ENCODE peak calls at places on chromosome 22, in seven cellular contexts. One of them, this sample, is unnamed.

GRCh38 chr22:39078329-39078728 is 1.3 kb downstream of the APOBEC3G start:
- DNase-seq in cardiac muscle cell: no peak
- DNase-seq in PC-3: no peak
- DNase-seq in IMR-90: no peak
- DNase-seq in CD4-positive, CD25-positive, alpha-beta regulatory T cell: no peak
- DNase-seq in tibial artery: no peak
- DNase-seq in MM.1S: no peak
- DNase-seq in this sample: no peak

GRCh38 chr22:24408630-24409029 is 18.8 kb upstream of the ADORA2A start:
- DNase-seq in IMR-90: no peak
- DNase-seq in MM.1S: no peak
- DNase-seq in cardiac muscle cell: no peak
- DNase-seq in CD4-positive, CD25-positive, alpha-beta regulatory T cell: no peak
- DNase-seq in PC-3: no peak
- DNase-seq in tibial artery: no peak
- DNase-seq in this sample: no peak

GRCh38 chr22:37862570-37863325 is 13.5 kb downstream of the EIF3L start:
- DNase-seq in tibial artery: no peak
- DNase-seq in PC-3: no peak
- DNase-seq in IMR-90: peak
- DNase-seq in MM.1S: no peak
- DNase-seq in cardiac muscle cell: no peak
- DNase-seq in CD4-positive, CD25-positive, alpha-beta regulatory T cell: no peak
- DNase-seq in this sample: no peak

GRCh38 chr22:29706493-29706892 is 13.3 kb upstream of the CABP7 start:
- DNase-seq in MM.1S: no peak
- DNase-seq in PC-3: no peak
- DNase-seq in CD4-positive, CD25-positive, alpha-beta regulatory T cell: no peak
- DNase-seq in cardiac muscle cell: no peak
- DNase-seq in IMR-90: no peak
- DNase-seq in tibial artery: no peak
- DNase-seq in this sample: no peak

GRCh38 chr22:38776086-38776485 is 17.9 kb downstream of the DNAL4 start:
- DNase-seq in MM.1S: no peak
- DNase-seq in CD4-positive, CD25-positive, alpha-beta regulatory T cell: no peak
- DNase-seq in IMR-90: no peak
- DNase-seq in PC-3: no peak
- DNase-seq in cardiac muscle cell: no peak
- DNase-seq in tibial artery: no peak
- DNase-seq in this sample: no peak

GRCh38 chr22:38401336-38402084 is 53.5 kb downstream of the KCNJ4 start:
- DNase-seq in cardiac muscle cell: no peak
- DNase-seq in CD4-positive, CD25-positive, alpha-beta regulatory T cell: no peak
- DNase-seq in PC-3: no peak
- DNase-seq in tibial artery: no peak
- DNase-seq in IMR-90: no peak
- DNase-seq in MM.1S: no peak
- DNase-seq in this sample: no peak

GRCh38 chr22:44146088-44146861 is 34.5 kb upstream of the PARVG start:
- DNase-seq in MM.1S: no peak
- DNase-seq in CD4-positive, CD25-positive, alpha-beta regulatory T cell: no peak
- DNase-seq in IMR-90: no peak
- DNase-seq in tibial artery: no peak
- DNase-seq in PC-3: no peak
- DNase-seq in cardiac muscle cell: no peak
- DNase-seq in this sample: no peak

GRCh38 chr22:17303840-17304779 is 65.2 kb upstream of the CECR2 start:
- DNase-seq in cardiac muscle cell: no peak
- DNase-seq in MM.1S: peak
- DNase-seq in CD4-positive, CD25-positive, alpha-beta regulatory T cell: peak
- DNase-seq in PC-3: no peak
- DNase-seq in IMR-90: no peak
- DNase-seq in tibial artery: no peak
- DNase-seq in this sample: no peak

GRCh38 chr22:40982482-40983385 is 31.6 kb downstream of the RBX1 start:
- DNase-seq in MM.1S: no peak
- DNase-seq in tibial artery: no peak
- DNase-seq in PC-3: no peak
- DNase-seq in CD4-positive, CD25-positive, alpha-beta regulatory T cell: no peak
- DNase-seq in cardiac muscle cell: peak
- DNase-seq in IMR-90: no peak
- DNase-seq in this sample: peak

GRCh38 chr22:49716441-49716840 is 111.2 kb downstream of the BRD1 start:
- DNase-seq in IMR-90: no peak
- DNase-seq in MM.1S: no peak
- DNase-seq in cardiac muscle cell: no peak
- DNase-seq in CD4-positive, CD25-positive, alpha-beta regulatory T cell: no peak
- DNase-seq in PC-3: no peak
- DNase-seq in tibial artery: no peak
- DNase-seq in this sample: no peak

GRCh38 chr22:50439314-50440250 is 35.3 kb downstream of the SBF1 start:
- DNase-seq in PC-3: no peak
- DNase-seq in IMR-90: no peak
- DNase-seq in tibial artery: no peak
- DNase-seq in cardiac muscle cell: no peak
- DNase-seq in CD4-positive, CD25-positive, alpha-beta regulatory T cell: no peak
- DNase-seq in MM.1S: no peak
- DNase-seq in this sample: no peak

GRCh38 chr22:24109649-24110048 is 71.6 kb upstream of the SUSD2 start:
- DNase-seq in cardiac muscle cell: no peak
- DNase-seq in IMR-90: no peak
- DNase-seq in MM.1S: no peak
- DNase-seq in tibial artery: no peak
- DNase-seq in CD4-positive, CD25-positive, alpha-beta regulatory T cell: no peak
- DNase-seq in PC-3: no peak
- DNase-seq in this sample: no peak

GRCh38 chr22:40721266-40721665 is 42.0 kb downstream of the MCHR1 start:
- DNase-seq in IMR-90: peak
- DNase-seq in MM.1S: no peak
- DNase-seq in PC-3: peak
- DNase-seq in cardiac muscle cell: peak
- DNase-seq in tibial artery: no peak
- DNase-seq in CD4-positive, CD25-positive, alpha-beta regulatory T cell: peak
- DNase-seq in this sample: no peak

GRCh38 chr22:50119169-50119767 is 29.5 kb downstream of the MOV10L1 start:
- DNase-seq in MM.1S: no peak
- DNase-seq in PC-3: no peak
- DNase-seq in IMR-90: no peak
- DNase-seq in CD4-positive, CD25-positive, alpha-beta regulatory T cell: no peak
- DNase-seq in tibial artery: no peak
- DNase-seq in cardiac muscle cell: no peak
- DNase-seq in this sample: no peak

GRCh38 chr22:24494182-24494534 is 974 bp upstream of the UPB1 start:
- DNase-seq in tibial artery: no peak
- DNase-seq in IMR-90: no peak
- DNase-seq in CD4-positive, CD25-positive, alpha-beta regulatory T cell: no peak
- DNase-seq in PC-3: no peak
- DNase-seq in cardiac muscle cell: no peak
- DNase-seq in MM.1S: no peak
- DNase-seq in this sample: no peak

GRCh38 chr22:40391417-40391816 is 21.0 kb downstream of the SGSM3 start:
- DNase-seq in IMR-90: peak
- DNase-seq in MM.1S: no peak
- DNase-seq in tibial artery: no peak
- DNase-seq in PC-3: no peak
- DNase-seq in cardiac muscle cell: no peak
- DNase-seq in CD4-positive, CD25-positive, alpha-beta regulatory T cell: no peak
- DNase-seq in this sample: no peak

GRCh38 chr22:32565002-32565339 is 90.4 kb downstream of the FBXO7 start:
- DNase-seq in tibial artery: no peak
- DNase-seq in IMR-90: no peak
- DNase-seq in MM.1S: no peak
- DNase-seq in cardiac muscle cell: no peak
- DNase-seq in PC-3: no peak
- DNase-seq in CD4-positive, CD25-positive, alpha-beta regulatory T cell: no peak
- DNase-seq in this sample: no peak

GRCh38 chr22:24875862-24876506 is 70.0 kb downstream of the SGSM1 start:
- DNase-seq in IMR-90: no peak
- DNase-seq in MM.1S: peak
- DNase-seq in cardiac muscle cell: peak
- DNase-seq in PC-3: peak
- DNase-seq in tibial artery: no peak
- DNase-seq in CD4-positive, CD25-positive, alpha-beta regulatory T cell: peak
- DNase-seq in this sample: no peak

GRCh38 chr22:50620861-50621490 is 7.0 kb downstream of the ARSA start:
- DNase-seq in CD4-positive, CD25-positive, alpha-beta regulatory T cell: peak
- DNase-seq in MM.1S: peak
- DNase-seq in PC-3: peak
- DNase-seq in IMR-90: no peak
- DNase-seq in cardiac muscle cell: no peak
- DNase-seq in tibial artery: no peak
- DNase-seq in this sample: peak

GRCh38 chr22:39954584-39955055 is 5.6 kb upstream of the TMA7B start:
- DNase-seq in PC-3: peak
- DNase-seq in MM.1S: no peak
- DNase-seq in tibial artery: no peak
- DNase-seq in CD4-positive, CD25-positive, alpha-beta regulatory T cell: peak
- DNase-seq in cardiac muscle cell: no peak
- DNase-seq in IMR-90: peak
- DNase-seq in this sample: no peak

GRCh38 chr22:17569971-17570511 is 6.7 kb downstream of the SLC25A18 start:
- DNase-seq in IMR-90: peak
- DNase-seq in cardiac muscle cell: peak
- DNase-seq in PC-3: peak
- DNase-seq in MM.1S: no peak
- DNase-seq in CD4-positive, CD25-positive, alpha-beta regulatory T cell: no peak
- DNase-seq in tibial artery: no peak
- DNase-seq in this sample: no peak

GRCh38 chr22:29503811-29504372 is 23.9 kb downstream of the NEFH start:
- DNase-seq in MM.1S: no peak
- DNase-seq in IMR-90: peak
- DNase-seq in cardiac muscle cell: peak
- DNase-seq in PC-3: peak
- DNase-seq in CD4-positive, CD25-positive, alpha-beta regulatory T cell: no peak
- DNase-seq in tibial artery: peak
- DNase-seq in this sample: no peak

GRCh38 chr22:24059121-24059520 is 48.0 kb downstream of the CABIN1 start:
- DNase-seq in IMR-90: peak
- DNase-seq in tibial artery: peak
- DNase-seq in PC-3: peak
- DNase-seq in CD4-positive, CD25-positive, alpha-beta regulatory T cell: no peak
- DNase-seq in cardiac muscle cell: no peak
- DNase-seq in MM.1S: no peak
- DNase-seq in this sample: no peak

GRCh38 chr22:26884921-26885320 is 227.5 kb downstream of the MIAT start:
- DNase-seq in PC-3: no peak
- DNase-seq in MM.1S: no peak
- DNase-seq in cardiac muscle cell: no peak
- DNase-seq in CD4-positive, CD25-positive, alpha-beta regulatory T cell: no peak
- DNase-seq in tibial artery: peak
- DNase-seq in IMR-90: no peak
- DNase-seq in this sample: no peak

GRCh38 chr22:29580200-29580810 is 608 bp downstream of the NIPSNAP1 start:
- DNase-seq in cardiac muscle cell: no peak
- DNase-seq in MM.1S: no peak
- DNase-seq in PC-3: no peak
- DNase-seq in tibial artery: no peak
- DNase-seq in CD4-positive, CD25-positive, alpha-beta regulatory T cell: peak
- DNase-seq in IMR-90: no peak
- DNase-seq in this sample: no peak

GRCh38 chr22:50523806-50524663 is 1.4 kb downstream of the SCO2 start:
- DNase-seq in cardiac muscle cell: no peak
- DNase-seq in MM.1S: no peak
- DNase-seq in IMR-90: no peak
- DNase-seq in PC-3: no peak
- DNase-seq in CD4-positive, CD25-positive, alpha-beta regulatory T cell: no peak
- DNase-seq in tibial artery: no peak
- DNase-seq in this sample: no peak

GRCh38 chr22:29689872-29690213 is 30.0 kb upstream of the CABP7 start:
- DNase-seq in cardiac muscle cell: peak
- DNase-seq in PC-3: peak
- DNase-seq in MM.1S: peak
- DNase-seq in CD4-positive, CD25-positive, alpha-beta regulatory T cell: peak
- DNase-seq in IMR-90: peak
- DNase-seq in tibial artery: peak
- DNase-seq in this sample: peak

GRCh38 chr22:29377979-29378378 is 10.4 kb downstream of the AP1B1 start:
- DNase-seq in PC-3: peak
- DNase-seq in tibial artery: no peak
- DNase-seq in MM.1S: no peak
- DNase-seq in IMR-90: no peak
- DNase-seq in cardiac muscle cell: no peak
- DNase-seq in CD4-positive, CD25-positive, alpha-beta regulatory T cell: no peak
- DNase-seq in this sample: no peak

GRCh38 chr22:42443240-42444059 is 11.2 kb upstream of the NFAM1 start:
- DNase-seq in tibial artery: no peak
- DNase-seq in cardiac muscle cell: no peak
- DNase-seq in CD4-positive, CD25-positive, alpha-beta regulatory T cell: no peak
- DNase-seq in MM.1S: no peak
- DNase-seq in PC-3: peak
- DNase-seq in IMR-90: no peak
- DNase-seq in this sample: no peak
- H3K27ac ChIP-seq in tibial artery: peak
- H3K27ac ChIP-seq in cardiac muscle cell: peak
- H3K27ac ChIP-seq in CD4-positive, CD25-positive, alpha-beta regulatory T cell: peak
- H3K27ac ChIP-seq in MM.1S: no peak
- H3K27ac ChIP-seq in PC-3: no peak
- H3K27ac ChIP-seq in IMR-90: no peak
- H3K27ac ChIP-seq in this sample: no peak

GRCh38 chr22:22927888-22928665 is 40.5 kb downstream of the IGLL5 start:
- DNase-seq in cardiac muscle cell: no peak
- DNase-seq in MM.1S: no peak
- DNase-seq in IMR-90: no peak
- DNase-seq in PC-3: no peak
- DNase-seq in tibial artery: no peak
- DNase-seq in CD4-positive, CD25-positive, alpha-beta regulatory T cell: no peak
- DNase-seq in this sample: no peak
- H3K27ac ChIP-seq in cardiac muscle cell: no peak
- H3K27ac ChIP-seq in MM.1S: peak
- H3K27ac ChIP-seq in IMR-90: no peak
- H3K27ac ChIP-seq in PC-3: no peak
- H3K27ac ChIP-seq in tibial artery: no peak
- H3K27ac ChIP-seq in CD4-positive, CD25-positive, alpha-beta regulatory T cell: no peak
- H3K27ac ChIP-seq in this sample: no peak

GRCh38 chr22:36367479-36367878 is 20.3 kb downstream of the MYH9 start:
- DNase-seq in PC-3: no peak
- DNase-seq in CD4-positive, CD25-positive, alpha-beta regulatory T cell: no peak
- DNase-seq in IMR-90: no peak
- DNase-seq in cardiac muscle cell: no peak
- DNase-seq in MM.1S: no peak
- DNase-seq in tibial artery: no peak
- DNase-seq in this sample: no peak
- H3K27ac ChIP-seq in PC-3: no peak
- H3K27ac ChIP-seq in CD4-positive, CD25-positive, alpha-beta regulatory T cell: peak
- H3K27ac ChIP-seq in IMR-90: peak
- H3K27ac ChIP-seq in cardiac muscle cell: peak
- H3K27ac ChIP-seq in MM.1S: no peak
- H3K27ac ChIP-seq in tibial artery: peak
- H3K27ac ChIP-seq in this sample: peak

GRCh38 chr22:21815958-21816357 is 51.5 kb downstream of the MAPK1 start:
- DNase-seq in CD4-positive, CD25-positive, alpha-beta regulatory T cell: no peak
- DNase-seq in MM.1S: no peak
- DNase-seq in tibial artery: no peak
- DNase-seq in PC-3: no peak
- DNase-seq in cardiac muscle cell: no peak
- DNase-seq in IMR-90: no peak
- DNase-seq in this sample: no peak
- H3K27ac ChIP-seq in CD4-positive, CD25-positive, alpha-beta regulatory T cell: peak
- H3K27ac ChIP-seq in MM.1S: no peak
- H3K27ac ChIP-seq in tibial artery: peak
- H3K27ac ChIP-seq in PC-3: peak
- H3K27ac ChIP-seq in cardiac muscle cell: no peak
- H3K27ac ChIP-seq in IMR-90: no peak
- H3K27ac ChIP-seq in this sample: peak